ENCODE peak calls at places on chromosomes 6 and 20, in nine cellular contexts. Z, B, H, F, E, G, O, S and D are unnamed samples.

GRCh38 chr6:79277109-79277508 is 42.6 kb upstream of the HMGN3 start:
- DNase-seq in Z (no peak), B (peak; percentile 12), H (no peak), F (peak; percentile 50), E (no peak), G (peak; percentile 56), O (no peak), S (peak; percentile 1), D (peak; percentile 15)

GRCh38 chr6:119077643-119078448 is 618 bp downstream of the FAM184A start:
- DNase-seq in Z (peak; percentile 53), B (peak; percentile 8), H (peak; percentile 36), F (peak; percentile 67), E (peak; percentile 77), G (peak; percentile 15), O (peak; percentile 67), S (no peak), D (peak; percentile 68)

GRCh38 chr6:32177182-32177787 is 920 bp upstream of the RNF5 start:
- DNase-seq in Z (no peak), B (peak; percentile 82), H (no peak), F (no peak), E (no peak), G (no peak), O (peak; percentile 76), S (no peak), D (peak; percentile 92)

GRCh38 chr6:79782775-79783174 is 151.6 kb downstream of the SH3BGRL2 start:
- DNase-seq in Z (no peak), B (no peak), H (no peak), F (no peak), E (no peak), G (no peak), O (no peak), S (no peak), D (no peak)

GRCh38 chr6:9766240-9766915 is 648.5 kb downstream of the TFAP2A start:
- DNase-seq in Z (no peak), B (peak; percentile 56), H (no peak), F (peak; percentile 46), E (no peak), G (peak; percentile 66), O (peak; percentile 28), S (peak; percentile 86), D (no peak)

GRCh38 chr20:59017493-59018231 is 1.6 kb upstream of the TUBB1 start:
- DNase-seq in Z (no peak), B (no peak), H (no peak), F (no peak), E (peak; percentile 65), G (no peak), O (no peak), S (no peak), D (no peak)

GRCh38 chr6:38434051-38434450 is 205.7 kb downstream of the BTBD9 start:
- DNase-seq in Z (no peak), B (no peak), H (no peak), F (no peak), E (no peak), G (no peak), O (no peak), S (no peak), D (no peak)

GRCh38 chr20:34979366-34980153 is 23.9 kb downstream of the MYH7B start:
- DNase-seq in Z (no peak), B (peak; percentile 15), H (no peak), F (no peak), E (no peak), G (no peak), O (no peak), S (no peak), D (peak; percentile 57)

GRCh38 chr6:164401871-164402270 is 907.5 kb downstream of the C6orf118 start:
- DNase-seq in Z (no peak), B (no peak), H (no peak), F (no peak), E (no peak), G (no peak), O (no peak), S (no peak), D (no peak)

GRCh38 chr6:157217894-157218370 is 105.4 kb downstream of the TMEM242 start:
- DNase-seq in Z (no peak), B (no peak), H (no peak), F (no peak), E (no peak), G (no peak), O (no peak), S (no peak), D (no peak)

GRCh38 chr6:56255370-56255769 is 8.0 kb upstream of the COL21A1 start:
- DNase-seq in Z (no peak), B (peak; percentile 89), H (no peak), F (no peak), E (no peak), G (peak; percentile 60), O (no peak), S (no peak), D (no peak)

GRCh38 chr6:107999341-107999740 is 41.3 kb upstream of the SEC63 start:
- DNase-seq in Z (no peak), B (no peak), H (no peak), F (no peak), E (no peak), G (no peak), O (no peak), S (no peak), D (no peak)

GRCh38 chr20:54433653-54434052 is 41.7 kb upstream of the DOK5 start:
- DNase-seq in Z (no peak), B (no peak), H (peak; percentile 60), F (no peak), E (no peak), G (no peak), O (no peak), S (no peak), D (no peak)

GRCh38 chr6:168541307-168541706 is 100.3 kb downstream of the SMOC2 start:
- DNase-seq in Z (no peak), B (no peak), H (no peak), F (no peak), E (no peak), G (peak; percentile 58), O (peak; percentile 34), S (no peak), D (no peak)

GRCh38 chr6:152270301-152270925 is 366.7 kb downstream of the SYNE1 start:
- DNase-seq in Z (no peak), B (peak; percentile 92), H (no peak), F (peak; percentile 61), E (no peak), G (peak; percentile 43), O (no peak), S (peak; percentile 70), D (peak; percentile 50)

GRCh38 chr6:159351707-159352106 is 182.5 kb downstream of the FNDC1 start:
- DNase-seq in Z (no peak), B (no peak), H (no peak), F (no peak), E (no peak), G (no peak), O (no peak), S (no peak), D (no peak)

GRCh38 chr20:38221041-38221589 is 39.4 kb downstream of the KIAA1755 start:
- DNase-seq in Z (peak; percentile 35), B (peak; percentile 77), H (peak; percentile 75), F (peak; percentile 92), E (peak; percentile 93), G (peak; percentile 62), O (peak; percentile 87), S (peak; percentile 52), D (peak; percentile 96)

GRCh38 chr6:28537509-28538140 is 11.9 kb downstream of the GPX5 start:
- DNase-seq in Z (peak; percentile 46), B (no peak), H (no peak), F (peak; percentile 13), E (no peak), G (no peak), O (peak; percentile 60), S (peak; percentile 4), D (no peak)

DNA sequence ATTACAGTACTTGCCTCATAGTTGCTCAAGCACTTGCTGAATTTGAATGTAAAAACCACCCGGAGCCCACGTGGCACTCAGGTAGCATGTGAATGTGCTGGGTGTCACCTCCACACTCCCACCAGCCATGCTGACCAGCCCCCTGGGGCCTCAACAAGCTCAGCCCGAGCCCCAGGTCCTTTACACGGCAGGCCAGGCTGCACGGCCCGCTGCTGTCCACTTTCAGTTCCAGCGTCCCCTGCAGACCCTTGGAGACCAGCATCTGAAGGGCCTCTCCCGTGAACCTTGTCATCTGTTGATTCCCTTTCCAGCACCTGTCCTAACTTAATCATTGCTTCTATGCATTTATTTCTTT is 33.3 kb upstream of the ZBP1 start:
- DNase-seq in Z (no peak), B (no peak), H (peak; percentile 20), F (no peak), E (peak; percentile 61), G (no peak), O (peak; percentile 3), S (no peak), D (peak; percentile 78)
- H3K36me3 ChIP-seq in Z (no peaks in the 10 kb centered on the region), B (peaks cover 3% of the 10 kb centered on the region), H (peaks cover 46% of the 10 kb centered on the region), F (peaks cover 43% of the 10 kb centered on the region), E (peaks cover 2% of the 10 kb centered on the region), G (no peaks in the 10 kb centered on the region), O (no peaks in the 10 kb centered on the region), S (peaks cover 29% of the 10 kb centered on the region), D (peaks cover 13% of the 10 kb centered on the region)

DNA sequence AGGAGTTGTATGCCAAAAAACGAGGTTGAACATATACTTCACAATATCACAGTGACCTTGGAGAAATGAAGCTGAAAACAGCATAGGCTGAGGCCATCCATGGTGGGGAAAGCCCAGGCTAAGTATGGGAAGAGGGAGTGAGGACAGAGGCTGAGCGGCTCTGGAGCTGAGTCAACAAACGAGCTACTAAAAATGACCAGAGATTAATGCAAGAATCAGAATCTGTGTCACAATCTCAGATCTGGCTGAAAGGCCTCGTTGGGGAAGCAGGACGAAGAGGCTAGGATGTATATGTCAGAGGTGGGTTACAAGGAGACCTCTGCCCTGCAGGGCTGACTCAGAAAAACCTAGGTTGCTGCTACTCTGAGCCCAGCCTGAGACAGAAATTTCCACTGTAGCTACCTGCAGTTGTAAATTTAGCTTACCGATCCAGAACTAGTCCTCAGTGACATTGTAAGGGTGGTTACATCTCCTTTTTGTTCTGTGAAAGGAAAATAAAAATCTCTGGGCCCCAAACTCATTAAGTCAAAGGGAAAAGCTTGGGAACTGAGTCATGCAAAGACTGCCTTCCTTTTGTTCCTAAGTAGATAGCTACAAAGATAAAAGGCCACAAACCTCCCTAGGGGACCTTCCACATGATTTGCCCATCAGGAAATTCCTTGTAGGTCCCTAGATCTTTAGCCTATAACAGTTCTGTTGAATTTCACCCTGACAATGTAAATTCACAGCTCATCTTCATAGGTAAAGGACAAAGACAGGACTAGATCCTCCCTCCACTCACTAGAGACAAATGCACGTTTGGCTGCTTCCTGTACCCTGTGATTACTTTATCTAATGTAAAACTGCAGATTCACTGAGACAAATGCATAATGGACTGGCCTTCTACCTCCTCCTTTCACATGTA is 8.5 kb upstream of the TUBB2A start:
- DNase-seq in Z (no peak), B (peak; percentile 89), H (no peak), F (peak; percentile 35), E (no peak), G (peak; percentile 71), O (peak; percentile 30), S (peak; percentile 32), D (peak; percentile 83)
- H3K4me3 ChIP-seq in Z (no peak overlapping the region), B (no peak overlapping the region), H (no peak overlapping the region), F (no peak overlapping the region), E (no peak overlapping the region), G (no peak overlapping the region), O (no peak overlapping the region), S (no peak overlapping the region), D (no peak overlapping the region)

GRCh38 chr6:24666616-24667377 is at the start of the genes ACOT13 and TDP2:
- DNase-seq in Z (peak; percentile 97), B (peak; percentile 98), H (peak; percentile 97), F (peak; percentile 98), E (peak; percentile 98), G (peak; percentile 99), O (peak; percentile 99), S (peak; percentile 96), D (peak; percentile 98)
- H3K4me1 ChIP-seq in Z (peaks cover 39% of the 10 kb centered on the region), B (peaks cover 8% of the 10 kb centered on the region), H (peaks cover 41% of the 10 kb centered on the region), F (peaks cover 20% of the 10 kb centered on the region), E (no peaks in the 10 kb centered on the region), G (no peaks in the 10 kb centered on the region), O (peaks cover 8% of the 10 kb centered on the region), S (peaks cover 2% of the 10 kb centered on the region), D (peaks cover 15% of the 10 kb centered on the region)

GRCh38 chr20:47213960-47214359 is 142.5 kb downstream of the ZMYND8 start:
- DNase-seq in Z (no peak), B (no peak), H (no peak), F (no peak), E (no peak), G (no peak), O (no peak), S (no peak), D (no peak)
- H3K36me3 ChIP-seq in Z (peaks cover 57% of the 10 kb centered on the region), B (peaks cover 25% of the 10 kb centered on the region), H (peaks cover 97% of the 10 kb centered on the region), F (peaks cover 20% of the 10 kb centered on the region), E (peaks cover 12% of the 10 kb centered on the region), G (peaks cover 51% of the 10 kb centered on the region), O (no peaks in the 10 kb centered on the region), S (peaks cover 60% of the 10 kb centered on the region), D (peaks cover 50% of the 10 kb centered on the region)